ENCODE peak calls at places on chromosomes 16 and 17, in four cellular contexts. W is WTC11, H is HepG2, S is GM12878. X is an unnamed sample.

GRCh38 chr17:32461853-32462617 is 17.7 kb downstream of the PSMD11 start:
- DNase-seq in W (peak), H (peak), S (no peak), X (peak)

GRCh38 chr16:90019543-90020259 is 445 bp upstream of the DBNDD1 start:
- DNase-seq in W (peak), H (peak), S (no peak), X (peak)

GRCh38 chr16:78673157-78673556 is 573.7 kb downstream of the WWOX start:
- DNase-seq in W (no peak), H (no peak), S (no peak), X (no peak)

GRCh38 chr17:67417507-67417906 is 40.4 kb downstream of the PITPNC1 start:
- DNase-seq in W (no peak), H (no peak), S (no peak), X (no peak)

GRCh38 chr16:27222499-27223225 is 19.3 kb downstream of the KDM8 start:
- DNase-seq in W (no peak), H (no peak), S (no peak), X (no peak)

GRCh38 chr17:81712468-81713003 is 452 bp downstream of the SLC25A10 start:
- DNase-seq in W (no peak), H (peak), S (no peak), X (no peak)

GRCh38 chr16:23252310-23252709 is 49.8 kb upstream of the SCNN1B start:
- DNase-seq in W (no peak), H (no peak), S (no peak), X (no peak)

GRCh38 chr17:80272366-80272765 is 11.7 kb downstream of the RNF213 start:
- DNase-seq in W (no peak), H (no peak), S (no peak), X (no peak)

GRCh38 chr16:12675852-12676251 is 127.8 kb downstream of the CPPED1 start:
- DNase-seq in W (no peak), H (no peak), S (no peak), X (peak)

GRCh38 chr17:81165246-81166032 is at the start of gene PVALEF:
- DNase-seq in W (peak), H (peak), S (no peak), X (no peak)

GRCh38 chr16:67164599-67165061 is at the start of gene HSF4:
- DNase-seq in W (no peak), H (peak), S (no peak), X (peak)

GRCh38 chr17:68020451-68020779 is 15.1 kb upstream of the KPNA2 start:
- DNase-seq in W (no peak), H (peak), S (no peak), X (no peak)

GRCh38 chr17:48611681-48612455 is 1.1 kb upstream of the HOXB7 start:
- DNase-seq in W (peak), H (no peak), S (no peak), X (no peak)

GRCh38 chr17:71304498-71305158 is 816.2 kb upstream of the SOX9 start:
- DNase-seq in W (peak), H (no peak), S (no peak), X (no peak)

GRCh38 chr16:15829460-15829859 is 27.4 kb downstream of the MYH11 start:
- DNase-seq in W (peak), H (no peak), S (no peak), X (no peak)

GRCh38 chr17:2689411-2690164 is 22.0 kb downstream of the CLUH start:
- DNase-seq in W (no peak), H (no peak), S (no peak), X (peak)

GRCh38 chr17:31596382-31597323 is 205.2 kb downstream of the RAB11FIP4 start:
- DNase-seq in W (no peak), H (peak), S (peak), X (no peak)

GRCh38 chr17:80053102-80053501 is 16.7 kb downstream of the CCDC40 start:
- DNase-seq in W (no peak), H (no peak), S (no peak), X (no peak)

GRCh38 chr17:69430488-69430887 is 16.0 kb downstream of the MAP2K6 start:
- DNase-seq in W (no peak), H (no peak), S (no peak), X (no peak)

GRCh38 chr16:11224096-11224893 is 31.7 kb downstream of the SOCS1 start:
- DNase-seq in W (peak), H (peak), S (peak), X (peak)

GRCh38 chr17:31877911-31878702 is 19.1 kb upstream of the COPRS start:
- DNase-seq in W (no peak), H (no peak), S (no peak), X (no peak)

GRCh38 chr17:8602679-8603078 is 27.8 kb downstream of the MYH10 start:
- DNase-seq in W (no peak), H (no peak), S (no peak), X (no peak)

GRCh38 chr17:7854851-7855642 is at the start of gene TMEM88:
- DNase-seq in W (peak), H (no peak), S (no peak), X (no peak)

GRCh38 chr16:67555795-67556212 is 6.5 kb upstream of the CTCF start:
- DNase-seq in W (no peak), H (no peak), S (no peak), X (no peak)

GRCh38 chr17:43531082-43531378 is 15.1 kb downstream of the ETV4 start:
- DNase-seq in W (no peak), H (no peak), S (no peak), X (no peak)

GRCh38 chr17:81228834-81229665 is 6.3 kb upstream of the CEP131 start:
- DNase-seq in W (no peak), H (no peak), S (no peak), X (no peak)

GRCh38 chr17:60586288-60586974 is 13.6 kb upstream of the PPM1D start:
- DNase-seq in W (peak), H (peak), S (no peak), X (no peak)

GRCh38 chr16:25065899-25066298 is 45.6 kb upstream of the LCMT1 start:
- DNase-seq in W (peak), H (peak), S (no peak), X (peak)

GRCh38 chr17:16106161-16106891 is 106.7 kb downstream of the TTC19 start:
- DNase-seq in W (no peak), H (peak), S (no peak), X (no peak)

GRCh38 chr17:66988069-66988798 is 23.7 kb downstream of the CACNG4 start:
- DNase-seq in W (no peak), H (no peak), S (no peak), X (no peak)

GRCh38 chr16:53412549-53412948 is 21.7 kb upstream of the RBL2 start:
- DNase-seq in W (no peak), H (no peak), S (no peak), X (no peak)

GRCh38 chr16:84982434-84982833 is 28.9 kb downstream of the ZDHHC7 start:
- DNase-seq in W (no peak), H (no peak), S (no peak), X (peak)

GRCh38 chr17:78997231-78997741 is 12.3 kb downstream of the CANT1 start:
- DNase-seq in W (no peak), H (no peak), S (no peak), X (no peak)

GRCh38 chr16:27426423-27427408 is 24.7 kb downstream of the IL21R start:
- DNase-seq in W (no peak), H (peak), S (peak), X (peak)

GRCh38 chr16:74297296-74297665 is 667 bp downstream of the PSMD7 start:
- DNase-seq in W (no peak), H (peak), S (no peak), X (no peak)

GRCh38 chr17:10051112-10051511 is 146.0 kb upstream of the RCVRN start:
- DNase-seq in W (no peak), H (no peak), S (no peak), X (no peak)

GRCh38 chr17:50556803-50557202 is 3.7 kb upstream of the CACNA1G start:
- DNase-seq in W (no peak), H (no peak), S (no peak), X (no peak)

GRCh38 chr17:75088902-75089417 is 1.2 kb downstream of the SLC16A5 start:
- DNase-seq in W (no peak), H (peak), S (no peak), X (peak)

DNA sequence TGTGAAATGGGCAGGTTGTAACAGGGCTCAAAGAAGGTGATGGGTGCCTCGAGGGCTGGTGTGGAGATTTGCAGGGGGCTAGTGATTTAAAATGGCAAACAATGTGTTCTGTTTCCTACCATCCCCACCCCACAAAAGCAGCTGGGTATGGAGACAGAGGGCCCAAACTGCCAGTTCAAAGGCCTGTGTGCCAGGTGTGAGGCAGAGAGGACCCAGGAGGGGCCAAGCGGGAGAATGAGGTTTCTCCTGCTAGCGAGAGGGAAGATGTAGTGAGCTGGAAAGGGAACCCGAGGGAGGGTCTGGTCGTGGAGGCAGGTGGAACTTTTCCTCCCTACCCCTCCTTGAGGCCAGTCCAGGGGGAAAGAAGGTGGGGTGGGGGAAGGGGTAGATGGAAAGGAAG is 39.4 kb downstream of the LAT start:
- DNase-seq in W (no peak), H (no peak), S (no peak), X (no peak)
- TF ChIP-seq USF2 in W (no peak), H (no peak), S (no peak), X (no peak)

GRCh38 chr17:62781356-62781755 is 26.8 kb downstream of the MARCHF10 start:
- DNase-seq in W (no peak), H (no peak), S (no peak), X (no peak)
- TF ChIP-seq NR2C2 in W (no peak), H (no peak), S (no peak), X (no peak)

GRCh38 chr16:2056077-2056476 is 8.3 kb downstream of the TSC2 start:
- DNase-seq in W (no peak), H (peak), S (no peak), X (no peak)
- TF ChIP-seq USF2 in W (no peak), H (no peak), S (no peak), X (no peak)

GRCh38 chr16:86664518-86665318 is 86.4 kb downstream of the FOXL1 start:
- DNase-seq in W (no peak), H (peak), S (peak), X (peak)

GRCh38 chr16:86663691-86664517 is 85.6 kb downstream of the FOXL1 start:
- DNase-seq in W (no peak), H (no peak), S (no peak), X (no peak)

GRCh38 chr16:86665319-86665675 is 86.9 kb downstream of the FOXL1 start:
- DNase-seq in W (no peak), H (peak), S (peak), X (no peak)

GRCh38 chr16:86667035-86667434 is 88.7 kb downstream of the FOXL1 start:
- DNase-seq in W (no peak), H (no peak), S (no peak), X (no peak)

GRCh38 chr16:86665929-86666328 is 87.6 kb downstream of the FOXL1 start:
- DNase-seq in W (no peak), H (no peak), S (no peak), X (no peak)
- TF ChIP-seq NR2C2 in W (no peak), H (no peak), S (no peak), X (no peak)

GRCh38 chr17:41695954-41696720 is 7.5 kb downstream of the EIF1 start:
- DNase-seq in W (peak), H (peak), S (no peak), X (peak)
- TF ChIP-seq USF2 in W (no peak), H (no peak), S (no peak), X (no peak)

X was measured in K562.